ENCODE peak calls at places on chromosomes 16 and 17, in four cellular contexts. T is neural progenitor cell, M is breast epithelium, H is ovary. D is an unnamed sample.
A peak's percentile ranks its signal among the peaks of the same experiment; 100 is the strongest.

GRCh38 chr16:6643083-6643686 is 689.5 kb upstream of the RBFOX1 start:
- DNase-seq in T (peak; percentile 59), M (no peak), H (peak; percentile 26), D (no peak)

GRCh38 chr17:50314456-50315011 is 31.4 kb upstream of the XYLT2 start:
- DNase-seq in T (no peak), M (peak; percentile 20), H (no peak), D (no peak)

GRCh38 chr17:77356690-77357201 is 216.0 kb downstream of the SEC14L1 start:
- DNase-seq in T (no peak), M (peak; percentile 49), H (peak; percentile 39), D (peak; percentile 67)

GRCh38 chr17:32596206-32596605 is 109.4 kb downstream of the CDK5R1 start:
- DNase-seq in T (no peak), M (no peak), H (no peak), D (no peak)

GRCh38 chr16:71440669-71441347 is 1.0 kb downstream of the TLE7 start:
- DNase-seq in T (peak; percentile 54), M (no peak), H (no peak), D (no peak)

GRCh38 chr17:56125830-56126819 is 27.1 kb upstream of the ANKFN1 start:
- DNase-seq in T (peak; percentile 68), M (no peak), H (no peak), D (no peak)

GRCh38 chr17:60819447-60820130 is 141.9 kb downstream of the BCAS3 start:
- DNase-seq in T (no peak), M (no peak), H (no peak), D (no peak)

GRCh38 chr17:78608804-78609186 is 31.6 kb upstream of the DNAH17 start:
- DNase-seq in T (no peak), M (no peak), H (no peak), D (no peak)

GRCh38 chr17:50837980-50838954 is 2.9 kb downstream of the WFIKKN2 start:
- DNase-seq in T (no peak), M (no peak), H (no peak), D (peak; percentile 24)

GRCh38 chr16:16075463-16076399 is 126.3 kb downstream of the ABCC1 start:
- DNase-seq in T (no peak), M (no peak), H (peak; percentile 83), D (peak; percentile 82)

GRCh38 chr17:8673621-8674020 is 43.1 kb upstream of the MYH10 start:
- DNase-seq in T (no peak), M (no peak), H (no peak), D (no peak)

GRCh38 chr16:57704011-57704904 is 9.7 kb downstream of the DRC7 start:
- DNase-seq in T (no peak), M (no peak), H (no peak), D (peak; percentile 49)

GRCh38 chr16:70715860-70716357 is 30.1 kb upstream of the MTSS2 start:
- DNase-seq in T (no peak), M (no peak), H (no peak), D (no peak)

GRCh38 chr17:1709403-1709891 is 730 bp downstream of the TLCD2 start:
- DNase-seq in T (peak; percentile 39), M (no peak), H (peak; percentile 57), D (no peak)

GRCh38 chr17:41118721-41119120 is 548 bp upstream of the KRTAP4-11 start:
- DNase-seq in T (no peak), M (no peak), H (no peak), D (no peak)

GRCh38 chr16:50276128-50276444 is 9.7 kb downstream of the ADCY7 start:
- DNase-seq in T (no peak), M (no peak), H (no peak), D (no peak)

GRCh38 chr16:68280160-68280559 is 15.8 kb downstream of the SLC7A6 start:
- DNase-seq in T (no peak), M (no peak), H (no peak), D (no peak)

GRCh38 chr16:14148569-14148968 is 77.5 kb downstream of the MRTFB start:
- DNase-seq in T (no peak), M (no peak), H (no peak), D (no peak)

GRCh38 chr16:66878067-66878466 is 2.2 kb upstream of the PDP2 start:
- DNase-seq in T (no peak), M (no peak), H (no peak), D (no peak)

GRCh38 chr16:67647111-67647651 is 2.2 kb downstream of the CARMIL2 start:
- DNase-seq in T (no peak), M (no peak), H (no peak), D (no peak)

GRCh38 chr16:12340151-12340733 is 363.7 kb downstream of the SNX29 start:
- DNase-seq in T (peak; percentile 64), M (no peak), H (no peak), D (no peak)

GRCh38 chr16:82681592-82681991 is 54.8 kb downstream of the CDH13 start:
- DNase-seq in T (no peak), M (no peak), H (no peak), D (no peak)

GRCh38 chr17:6453279-6454024 is 9.2 kb downstream of the PIMREG start:
- DNase-seq in T (no peak), M (no peak), H (no peak), D (no peak)

GRCh38 chr16:78383118-78383517 is 283.7 kb downstream of the WWOX start:
- DNase-seq in T (no peak), M (no peak), H (no peak), D (no peak)

GRCh38 chr16:74466872-74467271 is 45.6 kb upstream of the CLEC18B start:
- DNase-seq in T (no peak), M (no peak), H (no peak), D (no peak)

GRCh38 chr17:4986951-4987766 is at the start of gene CAMTA2:
- DNase-seq in T (peak; percentile 87), M (peak; percentile 85), H (peak; percentile 90), D (peak; percentile 94)

GRCh38 chr16:19991614-19992013 is 82.1 kb downstream of the GPR139 start:
- DNase-seq in T (no peak), M (no peak), H (no peak), D (no peak)

GRCh38 chr17:57316361-57316760 is 60.0 kb downstream of the MSI2 start:
- DNase-seq in T (no peak), M (no peak), H (no peak), D (no peak)

GRCh38 chr17:78623541-78623940 is 46.3 kb upstream of the DNAH17 start:
- DNase-seq in T (no peak), M (no peak), H (no peak), D (no peak)

GRCh38 chr16:30349695-30350094 is 5.4 kb downstream of the CD2BP2 start:
- DNase-seq in T (no peak), M (no peak), H (no peak), D (peak; percentile 24)

GRCh38 chr17:78374631-78375274 is 3.7 kb upstream of the PGS1 start:
- DNase-seq in T (peak; percentile 80), M (no peak), H (no peak), D (no peak)

GRCh38 chr17:61411114-61411943 is 11.7 kb downstream of the TBX2 start:
- DNase-seq in T (peak; percentile 87), M (peak; percentile 68), H (peak; percentile 70), D (peak; percentile 72)

GRCh38 chr16:57824880-57825279 is 22.6 kb upstream of the KIFC3 start:
- DNase-seq in T (no peak), M (no peak), H (no peak), D (no peak)

GRCh38 chr17:45768000-45768399 is 16.1 kb upstream of the CRHR1 start:
- DNase-seq in T (peak; percentile 67), M (no peak), H (no peak), D (no peak)
- H3K27me3 ChIP-seq in T (no peaks in the 10 kb centered on the region), M (no peaks in the 10 kb centered on the region), H (no peaks in the 10 kb centered on the region), D (peaks cover 68% of the 10 kb centered on the region)

GRCh38 chr17:16818821-16819683 is 129.0 kb downstream of the CCDC144A start:
- DNase-seq in T (no peak), M (no peak), H (no peak), D (no peak)
- TF ChIP-seq CTCF in T (no peak), M (no peak), H (no peak), D (no peak)

GRCh38 chr17:30519707-30520106 is 42.5 kb downstream of the GOSR1 start:
- DNase-seq in T (no peak), M (no peak), H (no peak), D (no peak)

GRCh38 chr17:30520436-30520835 is 43.2 kb downstream of the GOSR1 start:
- DNase-seq in T (no peak), M (no peak), H (no peak), D (no peak)

GRCh38 chr17:30517786-30518185 is 40.6 kb downstream of the GOSR1 start:
- DNase-seq in T (no peak), M (no peak), H (no peak), D (no peak)

GRCh38 chr17:30520882-30521281 is 43.7 kb downstream of the GOSR1 start:
- DNase-seq in T (no peak), M (no peak), H (no peak), D (no peak)

GRCh38 chr17:30519166-30519565 is 42.0 kb downstream of the GOSR1 start:
- DNase-seq in T (no peak), M (no peak), H (no peak), D (no peak)
- H3K4me3 ChIP-seq in T (no peak overlapping the region), M (no peak overlapping the region), H (no peak overlapping the region), D (no peak overlapping the region)

DNA sequence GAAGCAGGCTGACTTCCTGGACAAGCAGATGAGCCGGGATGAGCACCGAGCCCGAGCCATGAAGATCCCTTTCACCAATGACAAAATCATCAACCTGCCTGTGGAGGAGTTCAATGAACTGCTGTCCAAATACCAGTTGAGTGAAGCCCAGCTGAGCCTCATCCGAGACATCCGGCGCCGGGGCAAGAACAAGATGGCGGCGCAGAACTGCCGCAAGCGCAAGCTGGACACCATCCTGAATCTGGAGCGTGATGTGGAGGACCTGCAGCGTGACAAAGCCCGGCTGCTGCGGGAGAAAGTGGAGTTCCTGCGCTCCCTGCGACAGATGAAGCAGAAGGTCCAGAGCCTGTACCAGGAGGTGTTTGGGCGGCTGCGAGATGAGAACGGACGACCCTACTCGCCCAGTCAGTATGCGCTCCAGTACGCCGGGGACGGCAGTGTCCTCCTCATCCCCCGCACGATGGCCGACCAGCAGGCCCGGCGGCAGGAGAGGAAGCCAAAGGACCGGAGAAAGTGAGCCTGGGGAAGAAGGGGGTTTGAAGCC is 11.0 kb downstream of the NFE2L1 start:
- DNase-seq in T (no peak), M (no peak), H (no peak), D (no peak)
- H3K27me3 ChIP-seq in T (no peaks in the 10 kb centered on the region), M (no peaks in the 10 kb centered on the region), H (no peaks in the 10 kb centered on the region), D (no peaks in the 10 kb centered on the region)

GRCh38 chr16:52069866-52070265 is 477.1 kb downstream of the TOX3 start:
- DNase-seq in T (peak; percentile 59), M (no peak), H (no peak), D (no peak)

GRCh38 chr16:52066951-52067350 is 480.0 kb downstream of the TOX3 start:
- DNase-seq in T (no peak), M (no peak), H (no peak), D (no peak)

GRCh38 chr16:52071101-52071500 is 475.8 kb downstream of the TOX3 start:
- DNase-seq in T (no peak), M (no peak), H (no peak), D (no peak)

GRCh38 chr16:52070341-52071057 is 476.4 kb downstream of the TOX3 start:
- DNase-seq in T (no peak), M (no peak), H (no peak), D (no peak)

GRCh38 chr16:52068447-52069074 is 478.4 kb downstream of the TOX3 start:
- DNase-seq in T (peak; percentile 72), M (no peak), H (no peak), D (no peak)
- TF ChIP-seq CTCF in T (peak; percentile 75), M (no peak), H (no peak), D (no peak)

GRCh38 chr16:56520251-56520577 is 390 bp upstream of the BBS2 start:
- DNase-seq in T (no peak), M (no peak), H (no peak), D (no peak)
- H3K4me3 ChIP-seq in T (peak overlapping the region; percentile 84), M (peak overlapping the region; percentile 91), H (peak overlapping the region; percentile 85), D (peak overlapping the region; percentile 89)

D was measured in suprapubic skin.